ENCODE peak calls at places on chromosomes 13 and 19, in six cellular contexts. N is cardiac fibroblast; G is AG08395; Y is stimulated activated CD8-positive, alpha-beta memory T cell treated with anti-CD3 and anti-CD28 coated beads, Interleukin-15, amount 100 ng/mL, for 4 hours; O is NCI-H1930; T is K562. A is an unnamed sample.

GRCh38 chr13:23469901-23470525 is 36.5 kb upstream of the SACS start:
- DNase-seq in T (no peak), G (peak; percentile 83), N (no peak), Y (no peak), O (no peak), A (no peak)

GRCh38 chr13:61286148-61286745 is 129.4 kb downstream of the PCDH20 start:
- DNase-seq in Y (no peak), G (no peak), O (peak; percentile 13), T (no peak), N (no peak), A (peak; percentile 43)

GRCh38 chr19:7926727-7927604 is 1.0 kb upstream of the CTXN1 start:
- DNase-seq in T (no peak), N (no peak), O (no peak), Y (no peak), G (no peak), A (no peak)

GRCh38 chr13:50133277-50133953 is 118.2 kb downstream of the KCNRG start:
- DNase-seq in N (no peak), T (no peak), G (no peak), Y (no peak), O (no peak), A (no peak)

GRCh38 chr19:5103061-5103701 is 134.3 kb downstream of the KDM4B start:
- DNase-seq in Y (no peak), T (no peak), G (peak; percentile 75), N (peak; percentile 55), O (no peak), A (no peak)

GRCh38 chr13:23447927-23448326 is 14.4 kb upstream of the SACS start:
- DNase-seq in G (peak; percentile 63), O (no peak), Y (no peak), T (no peak), N (peak; percentile 67), A (no peak)

GRCh38 chr19:56348289-56348877 is 33.7 kb upstream of the ZSCAN5A start:
- DNase-seq in N (peak; percentile 8), T (no peak), Y (no peak), O (no peak), G (no peak), A (peak; percentile 39)

GRCh38 chr19:55549500-55550320 is 4.4 kb upstream of the SBK3 start:
- DNase-seq in Y (no peak), G (peak; percentile 78), N (peak; percentile 82), O (peak; percentile 48), T (no peak), A (peak; percentile 69)

A was measured in SW480.